ENCODE peak calls at places on chromosomes 7 and 10, in six cellular contexts. One of them, this sample, is unnamed.

GRCh38 chr10:112271982-112272381 is 11.2 kb upstream of the TECTB start:
- DNase-seq in NCI-H460: no peak
- DNase-seq in GM12865: no peak
- DNase-seq in AG08396: peak
- DNase-seq in A172: no peak
- DNase-seq in amygdala: no peak
- DNase-seq in this sample: no peak

GRCh38 chr10:4075443-4075842 is 290.4 kb upstream of the KLF6 start:
- DNase-seq in NCI-H460: no peak
- DNase-seq in GM12865: no peak
- DNase-seq in AG08396: no peak
- DNase-seq in A172: no peak
- DNase-seq in amygdala: no peak
- DNase-seq in this sample: no peak

GRCh38 chr10:6840766-6841165 is 260.7 kb upstream of the PRKCQ start:
- DNase-seq in NCI-H460: no peak
- DNase-seq in GM12865: no peak
- DNase-seq in AG08396: no peak
- DNase-seq in A172: peak
- DNase-seq in amygdala: no peak
- DNase-seq in this sample: no peak

GRCh38 chr10:112792487-112793196 is 157.4 kb upstream of the TCF7L2 start:
- DNase-seq in NCI-H460: no peak
- DNase-seq in GM12865: no peak
- DNase-seq in AG08396: peak
- DNase-seq in A172: no peak
- DNase-seq in amygdala: no peak
- DNase-seq in this sample: no peak

GRCh38 chr7:22083711-22084289 is 138.1 kb upstream of the CDCA7L start:
- DNase-seq in NCI-H460: no peak
- DNase-seq in GM12865: no peak
- DNase-seq in AG08396: no peak
- DNase-seq in A172: no peak
- DNase-seq in amygdala: no peak
- DNase-seq in this sample: peak

GRCh38 chr7:87816389-87816788 is 59.8 kb downstream of the SLC25A40 start:
- DNase-seq in NCI-H460: no peak
- DNase-seq in GM12865: no peak
- DNase-seq in AG08396: no peak
- DNase-seq in A172: no peak
- DNase-seq in amygdala: no peak
- DNase-seq in this sample: no peak

GRCh38 chr7:15280078-15280734 is 281.6 kb downstream of the AGMO start:
- DNase-seq in NCI-H460: no peak
- DNase-seq in GM12865: no peak
- DNase-seq in AG08396: no peak
- DNase-seq in A172: no peak
- DNase-seq in amygdala: no peak
- DNase-seq in this sample: no peak

GRCh38 chr7:16579216-16579615 is 52.6 kb downstream of the LRRC72 start:
- DNase-seq in NCI-H460: no peak
- DNase-seq in GM12865: no peak
- DNase-seq in AG08396: no peak
- DNase-seq in A172: no peak
- DNase-seq in amygdala: no peak
- DNase-seq in this sample: no peak

GRCh38 chr7:27162548-27162848 is 2.8 kb downstream of the HOXA9 start:
- DNase-seq in NCI-H460: no peak
- DNase-seq in GM12865: no peak
- DNase-seq in AG08396: no peak
- DNase-seq in A172: no peak
- DNase-seq in amygdala: no peak
- DNase-seq in this sample: no peak

GRCh38 chr7:55065511-55066229 is 46.9 kb downstream of the EGFR start:
- DNase-seq in NCI-H460: peak
- DNase-seq in GM12865: peak
- DNase-seq in AG08396: peak
- DNase-seq in A172: peak
- DNase-seq in amygdala: no peak
- DNase-seq in this sample: peak

GRCh38 chr7:5633161-5634106 is 148.0 kb downstream of the RNF216 start:
- DNase-seq in NCI-H460: no peak
- DNase-seq in GM12865: no peak
- DNase-seq in AG08396: no peak
- DNase-seq in A172: no peak
- DNase-seq in amygdala: no peak
- DNase-seq in this sample: no peak

GRCh38 chr10:80408198-80409085 is at the start of gene PRXL2A:
- DNase-seq in NCI-H460: peak
- DNase-seq in GM12865: peak
- DNase-seq in AG08396: peak
- DNase-seq in A172: peak
- DNase-seq in amygdala: peak
- DNase-seq in this sample: peak

GRCh38 chr7:30918676-30919075 is 7.0 kb downstream of the AQP1 start:
- DNase-seq in NCI-H460: no peak
- DNase-seq in GM12865: no peak
- DNase-seq in AG08396: no peak
- DNase-seq in A172: no peak
- DNase-seq in amygdala: no peak
- DNase-seq in this sample: no peak

GRCh38 chr10:133528845-133529575 is 1.8 kb downstream of the CYP2E1 start:
- DNase-seq in NCI-H460: no peak
- DNase-seq in GM12865: no peak
- DNase-seq in AG08396: no peak
- DNase-seq in A172: no peak
- DNase-seq in amygdala: no peak
- DNase-seq in this sample: no peak

GRCh38 chr10:804191-804781 is 114.8 kb upstream of the DIP2C start:
- DNase-seq in NCI-H460: no peak
- DNase-seq in GM12865: no peak
- DNase-seq in AG08396: no peak
- DNase-seq in A172: no peak
- DNase-seq in amygdala: no peak
- DNase-seq in this sample: no peak

GRCh38 chr10:130967161-130967560 is 344.4 kb downstream of the TCERG1L start:
- DNase-seq in NCI-H460: no peak
- DNase-seq in GM12865: no peak
- DNase-seq in AG08396: no peak
- DNase-seq in A172: no peak
- DNase-seq in amygdala: no peak
- DNase-seq in this sample: no peak

GRCh38 chr10:30812018-30812851 is 182.7 kb upstream of the LYZL2 start:
- DNase-seq in NCI-H460: no peak
- DNase-seq in GM12865: no peak
- DNase-seq in AG08396: peak
- DNase-seq in A172: no peak
- DNase-seq in amygdala: no peak
- DNase-seq in this sample: peak

GRCh38 chr7:21507627-21508343 is 35.1 kb upstream of the DNAH11 start:
- DNase-seq in NCI-H460: peak
- DNase-seq in GM12865: peak
- DNase-seq in AG08396: peak
- DNase-seq in A172: peak
- DNase-seq in amygdala: no peak
- DNase-seq in this sample: peak

GRCh38 chr7:116316838-116317612 is 106.7 kb downstream of the TES start:
- DNase-seq in NCI-H460: peak
- DNase-seq in GM12865: peak
- DNase-seq in AG08396: peak
- DNase-seq in A172: peak
- DNase-seq in amygdala: peak
- DNase-seq in this sample: peak

GRCh38 chr10:89556590-89556989 is 21.2 kb upstream of the SLC16A12 start:
- DNase-seq in NCI-H460: no peak
- DNase-seq in GM12865: no peak
- DNase-seq in AG08396: no peak
- DNase-seq in A172: peak
- DNase-seq in amygdala: no peak
- DNase-seq in this sample: no peak